ENCODE peak calls at places on chromosomes 2 and 18, in five cellular contexts. Y is psoas muscle, Q is Peyer's patch, C is tibial artery, O is transverse colon. Z is an unnamed sample. For H3K9me3, the result is how much of the 10 kb centered on the place peaks cover.

GRCh38 chr18:32769242-32770180 is 3.3 kb downstream of the KLHL14 start:
- DNase-seq in Y (peak), Q (peak), C (no peak), O (no peak), Z (no peak)

GRCh38 chr2:182554950-182555349 is 128.1 kb upstream of the PDE1A start:
- DNase-seq in Y (no peak), Q (no peak), C (no peak), O (no peak), Z (no peak)

GRCh38 chr18:50849448-50849847 is 29.5 kb upstream of the ME2 start:
- DNase-seq in Y (no peak), Q (no peak), C (no peak), O (no peak), Z (no peak)

GRCh38 chr18:22551536-22552151 is 133.9 kb upstream of the CTAGE1 start:
- DNase-seq in Y (no peak), Q (no peak), C (no peak), O (no peak), Z (peak)

GRCh38 chr2:126907671-126908070 is 9.0 kb downstream of the TEX51 start:
- DNase-seq in Y (no peak), Q (peak), C (peak), O (no peak), Z (no peak)

GRCh38 chr2:69372767-69373166 is 14.3 kb downstream of the GFPT1 start:
- DNase-seq in Y (no peak), Q (no peak), C (no peak), O (no peak), Z (no peak)

GRCh38 chr2:138698428-138698827 is 81.8 kb downstream of the NXPH2 start:
- DNase-seq in Y (no peak), Q (no peak), C (no peak), O (no peak), Z (no peak)

GRCh38 chr2:105517814-105518705 is 119.2 kb upstream of the FHL2 start:
- DNase-seq in Y (peak), Q (no peak), C (peak), O (peak), Z (no peak)

GRCh38 chr2:122670932-122671331 is 915.5 kb downstream of the TSN start:
- DNase-seq in Y (no peak), Q (no peak), C (no peak), O (no peak), Z (no peak)

GRCh38 chr2:217645891-217646290 is 356.9 kb downstream of the TNS1 start:
- DNase-seq in Y (no peak), Q (no peak), C (no peak), O (no peak), Z (no peak)

GRCh38 chr2:1405124-1405523 is 8.1 kb upstream of the TPO start:
- DNase-seq in Y (no peak), Q (no peak), C (no peak), O (no peak), Z (no peak)

GRCh38 chr2:102442967-102443828 is 20.2 kb downstream of the IL18RAP start:
- DNase-seq in Y (no peak), Q (peak), C (no peak), O (peak), Z (no peak)

GRCh38 chr2:11540148-11540995 is 6.5 kb downstream of the GREB1 start:
- DNase-seq in Y (no peak), Q (no peak), C (no peak), O (no peak), Z (no peak)

GRCh38 chr18:12837747-12838146 is 46.3 kb downstream of the PTPN2 start:
- DNase-seq in Y (no peak), Q (no peak), C (no peak), O (no peak), Z (no peak)

GRCh38 chr2:200471324-200471848 is 38.5 kb downstream of the KCTD18 start:
- DNase-seq in Y (no peak), Q (no peak), C (no peak), O (peak), Z (no peak)

GRCh38 chr2:241040811-241041334 is 42.5 kb downstream of the SNED1 start:
- DNase-seq in Y (no peak), Q (no peak), C (no peak), O (no peak), Z (no peak)

GRCh38 chr18:56162316-56162715 is 476.1 kb downstream of the TXNL1 start:
- DNase-seq in Y (no peak), Q (no peak), C (no peak), O (no peak), Z (no peak)

GRCh38 chr2:109715302-109715937 is 78.7 kb upstream of the RGPD5 start:
- DNase-seq in Y (no peak), Q (peak), C (peak), O (peak), Z (no peak)

GRCh38 chr18:50819027-50819726 is 639 bp downstream of the MRO start:
- DNase-seq in Y (no peak), Q (peak), C (peak), O (peak), Z (no peak)

GRCh38 chr2:225017713-225018112 is 24.6 kb downstream of the DOCK10 start:
- DNase-seq in Y (no peak), Q (no peak), C (no peak), O (no peak), Z (no peak)

GRCh38 chr2:202660796-202661195 is 26.0 kb downstream of the FAM117B start:
- DNase-seq in Y (no peak), Q (no peak), C (no peak), O (no peak), Z (no peak)

GRCh38 chr2:100125641-100126040 is 16.7 kb downstream of the AFF3 start:
- DNase-seq in Y (no peak), Q (no peak), C (no peak), O (no peak), Z (no peak)

GRCh38 chr2:7180641-7181370 is 263.6 kb downstream of the RNF144A start:
- DNase-seq in Y (no peak), Q (no peak), C (no peak), O (no peak), Z (no peak)

GRCh38 chr2:143261986-143262784 is 133.0 kb downstream of the ARHGAP15 start:
- DNase-seq in Y (no peak), Q (peak), C (no peak), O (peak), Z (no peak)

GRCh38 chr2:239879423-239880084 is 145.6 kb downstream of the NDUFA10 start:
- DNase-seq in Y (no peak), Q (no peak), C (peak), O (no peak), Z (no peak)

DNA sequence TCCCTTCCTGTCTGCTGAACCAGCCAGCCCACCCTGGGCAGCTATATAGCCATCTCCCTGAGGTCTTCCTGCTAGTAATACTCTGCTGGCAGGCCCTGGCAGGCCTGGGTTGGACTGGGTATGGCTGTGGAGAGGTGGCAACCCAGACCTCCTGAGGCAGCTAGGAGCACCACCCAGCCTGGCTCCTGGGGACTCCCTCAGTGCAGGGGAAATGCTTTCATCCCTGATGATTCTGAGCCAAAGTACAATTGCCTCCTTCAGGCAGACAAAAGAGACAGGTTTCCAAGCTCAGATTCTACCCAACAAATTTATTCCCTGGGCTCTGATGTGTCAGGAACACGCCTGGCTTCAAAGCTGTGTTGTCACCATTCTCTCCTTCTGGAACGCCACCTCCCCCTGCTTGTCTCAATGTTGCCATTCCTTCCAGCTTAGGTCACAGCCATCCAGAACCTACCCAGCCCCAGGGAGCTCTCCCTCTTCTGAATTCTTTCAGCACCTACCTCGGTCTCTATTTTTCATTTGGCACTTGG is 4.7 kb upstream of the DNAJB2 start:
- DNase-seq in Y (no peak), Q (no peak), C (no peak), O (no peak), Z (peak)
- TF ChIP-seq CTCF in Y (no peak), Q (no peak), C (no peak), O (no peak), Z (no peak)

GRCh38 chr2:174325373-174325772 is 9.4 kb upstream of the SP9 start:
- DNase-seq in Y (no peak), Q (no peak), C (no peak), O (no peak), Z (no peak)
- H3K9me3 ChIP-seq in Y (under half), Q (under half), C (under half), O (under half), Z (under half)

GRCh38 chr2:145286716-145287115 is 766.8 kb upstream of the ZEB2 start:
- DNase-seq in Y (no peak), Q (no peak), C (no peak), O (no peak), Z (no peak)

GRCh38 chr2:145292166-145292565 is 772.2 kb upstream of the ZEB2 start:
- DNase-seq in Y (no peak), Q (no peak), C (no peak), O (no peak), Z (no peak)

GRCh38 chr2:145284551-145284950 is 764.6 kb upstream of the ZEB2 start:
- DNase-seq in Y (no peak), Q (no peak), C (no peak), O (no peak), Z (no peak)

GRCh38 chr2:145288650-145289496 is 769.0 kb upstream of the ZEB2 start:
- DNase-seq in Y (no peak), Q (no peak), C (no peak), O (no peak), Z (no peak)

DNA sequence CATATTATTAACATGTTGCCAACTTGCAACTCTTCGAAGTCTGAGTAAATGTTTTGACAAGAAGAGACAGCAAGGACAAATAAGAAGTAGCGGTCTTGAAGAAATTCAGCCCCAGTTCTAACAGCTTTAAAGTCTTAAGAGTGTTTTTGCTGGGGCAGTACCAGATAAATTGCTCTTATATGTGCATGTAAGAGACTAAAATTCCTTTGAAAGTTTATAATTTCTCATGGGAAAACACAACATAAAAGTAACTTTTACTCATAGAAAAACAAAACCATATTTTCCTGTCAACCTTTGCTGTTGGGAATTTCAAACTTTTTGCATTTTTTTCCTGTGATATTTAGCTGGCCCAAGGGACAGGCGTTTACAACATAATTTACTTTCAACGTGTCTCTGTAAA is 767.8 kb upstream of the ZEB2 start:
- DNase-seq in Y (no peak), Q (no peak), C (no peak), O (no peak), Z (no peak)
- H3K27ac ChIP-seq in Y (no peak), Q (peak), C (no peak), O (no peak), Z (no peak)

GRCh38 chr2:195407782-195408181 is 249.2 kb upstream of the SLC39A10 start:
- DNase-seq in Y (no peak), Q (no peak), C (no peak), O (no peak), Z (no peak)

GRCh38 chr2:195408196-195408595 is 248.8 kb upstream of the SLC39A10 start:
- DNase-seq in Y (no peak), Q (no peak), C (no peak), O (no peak), Z (no peak)

GRCh38 chr2:195406886-195407603 is 250.0 kb upstream of the SLC39A10 start:
- DNase-seq in Y (no peak), Q (no peak), C (no peak), O (no peak), Z (no peak)

GRCh38 chr2:195408811-195409210 is 248.2 kb upstream of the SLC39A10 start:
- DNase-seq in Y (no peak), Q (no peak), C (no peak), O (no peak), Z (no peak)

GRCh38 chr2:195404650-195405049 is 252.4 kb upstream of the SLC39A10 start:
- DNase-seq in Y (no peak), Q (no peak), C (no peak), O (no peak), Z (no peak)
- TF ChIP-seq CTCF in Y (no peak), Q (no peak), C (no peak), O (no peak), Z (peak)

GRCh38 chr2:133411857-133412256 is 156.4 kb downstream of the NCKAP5 start:
- DNase-seq in Y (no peak), Q (no peak), C (no peak), O (no peak), Z (no peak)
- H3K9me3 ChIP-seq in Y (under half), Q (under half), C (under half), O (under half), Z (under half)